ENCODE peak calls at places on chromosomes 3 and 15, in five cellular contexts. One of them, this sample, is unnamed.

GRCh38 chr3:59979542-59979941 is 929.7 kb upstream of the CFAP20DC start:
- DNase-seq in neuronal stem cell: no peak
- DNase-seq in IMR-90: no peak
- DNase-seq in H1: no peak
- DNase-seq in mesenchymal stem cell: no peak
- DNase-seq in this sample: no peak

GRCh38 chr3:46065294-46065705 is 38.0 kb upstream of the XCR1 start:
- DNase-seq in neuronal stem cell: no peak
- DNase-seq in IMR-90: peak
- DNase-seq in H1: no peak
- DNase-seq in mesenchymal stem cell: no peak
- DNase-seq in this sample: no peak

GRCh38 chr3:105957722-105958121 is 88.9 kb upstream of the CBLB start:
- DNase-seq in neuronal stem cell: no peak
- DNase-seq in IMR-90: peak
- DNase-seq in H1: no peak
- DNase-seq in mesenchymal stem cell: no peak
- DNase-seq in this sample: peak

GRCh38 chr15:76286231-76286879 is 24.9 kb downstream of the ETFA start:
- DNase-seq in neuronal stem cell: no peak
- DNase-seq in IMR-90: peak
- DNase-seq in H1: no peak
- DNase-seq in mesenchymal stem cell: peak
- DNase-seq in this sample: no peak

GRCh38 chr15:67154249-67154648 is 88.8 kb downstream of the SMAD3 start:
- DNase-seq in neuronal stem cell: no peak
- DNase-seq in IMR-90: no peak
- DNase-seq in H1: no peak
- DNase-seq in mesenchymal stem cell: peak
- DNase-seq in this sample: peak

GRCh38 chr3:139120336-139120971 is 75.8 kb upstream of the PRR23C start:
- DNase-seq in neuronal stem cell: no peak
- DNase-seq in IMR-90: peak
- DNase-seq in H1: no peak
- DNase-seq in mesenchymal stem cell: peak
- DNase-seq in this sample: no peak

GRCh38 chr15:92805080-92805708 is 94.9 kb upstream of the CHD2 start:
- DNase-seq in neuronal stem cell: no peak
- DNase-seq in IMR-90: no peak
- DNase-seq in H1: no peak
- DNase-seq in mesenchymal stem cell: no peak
- DNase-seq in this sample: no peak

GRCh38 chr15:81050806-81051205 is 50.1 kb downstream of the TLNRD1 start:
- DNase-seq in neuronal stem cell: no peak
- DNase-seq in IMR-90: no peak
- DNase-seq in H1: no peak
- DNase-seq in mesenchymal stem cell: no peak
- DNase-seq in this sample: no peak

GRCh38 chr15:100781061-100781960 is 98.3 kb upstream of the ALDH1A3 start:
- DNase-seq in neuronal stem cell: no peak
- DNase-seq in IMR-90: no peak
- DNase-seq in H1: no peak
- DNase-seq in mesenchymal stem cell: no peak
- DNase-seq in this sample: no peak

GRCh38 chr3:137764563-137765309 is 621 bp downstream of the SOX14 start:
- DNase-seq in neuronal stem cell: no peak
- DNase-seq in IMR-90: no peak
- DNase-seq in H1: no peak
- DNase-seq in mesenchymal stem cell: no peak
- DNase-seq in this sample: peak

GRCh38 chr3:24475945-24476344 is 18.7 kb downstream of the THRB start:
- DNase-seq in neuronal stem cell: no peak
- DNase-seq in IMR-90: no peak
- DNase-seq in H1: no peak
- DNase-seq in mesenchymal stem cell: peak
- DNase-seq in this sample: peak

GRCh38 chr15:69104050-69104750 is 56.2 kb upstream of the GLCE start:
- DNase-seq in neuronal stem cell: no peak
- DNase-seq in IMR-90: no peak
- DNase-seq in H1: no peak
- DNase-seq in mesenchymal stem cell: no peak
- DNase-seq in this sample: no peak

GRCh38 chr3:48636149-48636548 is 888 bp upstream of the SLC26A6 start:
- DNase-seq in neuronal stem cell: no peak
- DNase-seq in IMR-90: no peak
- DNase-seq in H1: no peak
- DNase-seq in mesenchymal stem cell: peak
- DNase-seq in this sample: no peak

GRCh38 chr3:56154297-56154696 is 314.0 kb downstream of the ERC2 start:
- DNase-seq in neuronal stem cell: no peak
- DNase-seq in IMR-90: no peak
- DNase-seq in H1: no peak
- DNase-seq in mesenchymal stem cell: peak
- DNase-seq in this sample: no peak

GRCh38 chr15:70541511-70541910 is 221.8 kb downstream of the UACA start:
- DNase-seq in neuronal stem cell: no peak
- DNase-seq in IMR-90: no peak
- DNase-seq in H1: no peak
- DNase-seq in mesenchymal stem cell: no peak
- DNase-seq in this sample: peak

GRCh38 chr3:101858464-101858863 is 9.2 kb downstream of the NFKBIZ start:
- DNase-seq in neuronal stem cell: no peak
- DNase-seq in IMR-90: no peak
- DNase-seq in H1: no peak
- DNase-seq in mesenchymal stem cell: peak
- DNase-seq in this sample: no peak

GRCh38 chr3:184005981-184006507 is 11.6 kb downstream of the ABCC5 start:
- DNase-seq in neuronal stem cell: no peak
- DNase-seq in IMR-90: peak
- DNase-seq in H1: no peak
- DNase-seq in mesenchymal stem cell: peak
- DNase-seq in this sample: no peak

GRCh38 chr15:69160976-69161877 is 792 bp downstream of the GLCE start:
- DNase-seq in neuronal stem cell: peak
- DNase-seq in IMR-90: peak
- DNase-seq in H1: no peak
- DNase-seq in mesenchymal stem cell: peak
- DNase-seq in this sample: peak

GRCh38 chr3:51983578-51984268 is 388 bp downstream of the ACY1 start:
- DNase-seq in neuronal stem cell: no peak
- DNase-seq in IMR-90: no peak
- DNase-seq in H1: no peak
- DNase-seq in mesenchymal stem cell: no peak
- DNase-seq in this sample: no peak
- H4K91ac ChIP-seq in neuronal stem cell: no peak
- H4K91ac ChIP-seq in IMR-90: peak
- H4K91ac ChIP-seq in H1: no peak
- H4K91ac ChIP-seq in mesenchymal stem cell: peak
- H4K91ac ChIP-seq in this sample: peak

GRCh38 chr3:150238995-150239612 is 169.0 kb upstream of the TSC22D2 start:
- DNase-seq in neuronal stem cell: no peak
- DNase-seq in IMR-90: no peak
- DNase-seq in H1: peak
- DNase-seq in mesenchymal stem cell: no peak
- DNase-seq in this sample: peak

GRCh38 chr3:150236683-150237082 is 171.4 kb upstream of the TSC22D2 start:
- DNase-seq in neuronal stem cell: no peak
- DNase-seq in IMR-90: no peak
- DNase-seq in H1: no peak
- DNase-seq in mesenchymal stem cell: no peak
- DNase-seq in this sample: no peak

GRCh38 chr3:150237490-150237889 is 170.6 kb upstream of the TSC22D2 start:
- DNase-seq in neuronal stem cell: no peak
- DNase-seq in IMR-90: peak
- DNase-seq in H1: no peak
- DNase-seq in mesenchymal stem cell: peak
- DNase-seq in this sample: no peak

GRCh38 chr3:150239764-150240163 is 168.3 kb upstream of the TSC22D2 start:
- DNase-seq in neuronal stem cell: no peak
- DNase-seq in IMR-90: no peak
- DNase-seq in H1: no peak
- DNase-seq in mesenchymal stem cell: no peak
- DNase-seq in this sample: no peak

DNA sequence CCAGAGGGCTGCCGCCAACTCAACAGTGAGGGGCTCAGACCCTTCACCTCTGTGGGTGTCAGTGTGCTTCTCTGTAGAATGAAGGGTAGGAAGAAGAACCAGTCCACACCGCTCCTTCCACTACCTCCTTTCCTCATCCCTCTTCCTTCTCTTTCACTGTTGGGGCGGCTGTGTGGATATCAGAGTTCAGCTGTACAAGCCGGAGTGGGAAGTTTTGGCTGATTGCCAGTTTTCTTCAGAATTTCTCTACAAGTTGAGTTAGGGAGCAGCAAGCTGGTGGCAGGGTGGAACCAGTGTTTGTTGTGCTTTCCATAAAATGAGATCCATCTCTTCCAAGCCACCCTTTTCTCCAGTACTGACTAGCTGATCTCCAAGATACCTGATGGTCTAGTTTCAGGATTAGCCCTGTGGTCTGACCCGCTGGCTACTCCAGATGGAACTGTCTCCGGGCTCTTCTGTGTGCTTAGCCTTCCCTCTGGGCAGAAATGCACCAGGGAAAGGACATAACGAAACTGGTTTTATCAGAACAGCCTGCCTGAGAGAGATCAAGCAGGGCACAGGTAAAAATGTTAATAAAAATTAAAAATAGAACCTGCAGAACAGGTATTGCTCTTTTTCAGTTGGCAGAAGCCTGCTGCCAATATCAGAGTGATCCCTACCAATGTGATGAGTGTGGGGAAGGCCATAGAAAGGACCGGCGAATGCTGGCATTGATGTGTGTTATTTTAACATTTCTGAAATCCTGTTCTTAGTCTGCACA is 169.9 kb upstream of the TSC22D2 start:
- DNase-seq in neuronal stem cell: no peak
- DNase-seq in IMR-90: no peak
- DNase-seq in H1: no peak
- DNase-seq in mesenchymal stem cell: no peak
- DNase-seq in this sample: no peak
- H4K8ac ChIP-seq in neuronal stem cell: no peak
- H4K8ac ChIP-seq in IMR-90: peak
- H4K8ac ChIP-seq in H1: no peak
- H4K8ac ChIP-seq in mesenchymal stem cell: peak
- H4K8ac ChIP-seq in this sample: no peak

GRCh38 chr3:38038447-38038911 is 529 bp upstream of the DLEC1 start:
- DNase-seq in neuronal stem cell: no peak
- DNase-seq in IMR-90: no peak
- DNase-seq in H1: no peak
- DNase-seq in mesenchymal stem cell: no peak
- DNase-seq in this sample: no peak

GRCh38 chr3:38040400-38040799 is 1.4 kb downstream of the DLEC1 start:
- DNase-seq in neuronal stem cell: no peak
- DNase-seq in IMR-90: no peak
- DNase-seq in H1: no peak
- DNase-seq in mesenchymal stem cell: no peak
- DNase-seq in this sample: no peak

GRCh38 chr3:38039101-38039898 is at the start of gene DLEC1:
- DNase-seq in neuronal stem cell: peak
- DNase-seq in IMR-90: peak
- DNase-seq in H1: peak
- DNase-seq in mesenchymal stem cell: peak
- DNase-seq in this sample: peak

GRCh38 chr3:38036906-38037305 is 2.1 kb upstream of the DLEC1 start:
- DNase-seq in neuronal stem cell: no peak
- DNase-seq in IMR-90: no peak
- DNase-seq in H1: no peak
- DNase-seq in mesenchymal stem cell: no peak
- DNase-seq in this sample: no peak

GRCh38 chr3:38039899-38040261 is 872 bp downstream of the DLEC1 start:
- DNase-seq in neuronal stem cell: no peak
- DNase-seq in IMR-90: peak
- DNase-seq in H1: no peak
- DNase-seq in mesenchymal stem cell: peak
- DNase-seq in this sample: peak
- H3K4me3 ChIP-seq in neuronal stem cell: no peak
- H3K4me3 ChIP-seq in IMR-90: no peak
- H3K4me3 ChIP-seq in H1: no peak
- H3K4me3 ChIP-seq in mesenchymal stem cell: no peak
- H3K4me3 ChIP-seq in this sample: no peak

DNA sequence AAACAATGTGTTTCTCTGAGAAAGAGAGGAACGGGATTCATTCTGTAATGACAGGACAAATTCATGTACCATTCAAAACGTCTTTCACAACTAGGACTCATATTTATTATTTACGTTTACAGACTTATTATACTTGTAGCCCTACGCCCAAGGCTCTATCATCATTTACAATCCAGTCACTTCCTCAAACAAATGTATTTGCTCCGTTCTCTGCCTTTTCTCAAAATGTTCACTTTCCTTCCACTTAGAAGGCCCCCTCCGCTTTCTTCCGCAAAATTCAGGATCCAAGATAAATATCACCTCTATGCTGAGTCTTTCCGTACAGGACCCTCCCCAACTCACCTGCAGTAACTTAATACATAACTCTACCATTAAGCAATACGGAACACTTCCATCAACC is 730 bp downstream of the RSL24D1 start:
- DNase-seq in neuronal stem cell: no peak
- DNase-seq in IMR-90: peak
- DNase-seq in H1: no peak
- DNase-seq in mesenchymal stem cell: peak
- DNase-seq in this sample: no peak
- H4K91ac ChIP-seq in neuronal stem cell: no peak
- H4K91ac ChIP-seq in IMR-90: peak
- H4K91ac ChIP-seq in H1: peak
- H4K91ac ChIP-seq in mesenchymal stem cell: no peak
- H4K91ac ChIP-seq in this sample: no peak

DNA sequence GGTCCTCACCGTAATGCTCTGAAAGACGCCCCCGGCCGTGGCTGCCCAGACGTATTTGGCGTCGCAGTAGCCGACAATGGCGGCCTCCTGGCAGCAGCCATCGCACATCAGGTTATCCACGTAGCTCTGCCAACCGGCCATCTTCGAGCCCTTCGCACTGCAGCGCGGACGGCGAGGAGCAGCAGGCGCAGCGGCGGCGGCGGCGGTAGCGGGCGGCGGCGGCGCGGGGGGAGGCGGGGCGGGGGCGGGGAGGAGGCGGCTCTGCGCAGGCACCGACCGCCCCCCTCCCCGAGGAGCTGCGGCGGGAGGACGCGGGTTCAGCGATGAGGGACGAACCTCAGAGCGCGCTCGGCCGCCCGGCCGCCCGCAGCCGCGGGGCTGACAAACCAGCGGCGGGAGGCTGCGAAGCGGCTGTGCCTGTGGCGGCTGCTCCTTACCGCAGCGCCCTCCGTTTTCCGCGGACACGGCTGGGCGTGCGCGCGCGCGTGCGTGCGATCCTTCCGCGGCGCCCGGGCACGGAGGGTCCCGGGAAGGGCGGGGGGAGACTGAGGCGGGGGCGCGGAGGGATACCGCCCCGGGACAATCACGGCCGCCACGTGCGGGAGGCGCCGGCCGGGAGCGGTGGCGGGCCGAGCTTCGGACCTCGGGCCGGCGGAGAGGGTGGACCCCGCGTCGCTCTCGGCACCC is at the start of gene PFN2:
- DNase-seq in neuronal stem cell: peak
- DNase-seq in IMR-90: peak
- DNase-seq in H1: no peak
- DNase-seq in mesenchymal stem cell: peak
- DNase-seq in this sample: peak
- H4K8ac ChIP-seq in neuronal stem cell: peak
- H4K8ac ChIP-seq in IMR-90: peak
- H4K8ac ChIP-seq in H1: peak
- H4K8ac ChIP-seq in mesenchymal stem cell: peak
- H4K8ac ChIP-seq in this sample: peak

This sample was measured in trophoblast cell.